ENCODE peak calls at places on chromosomes 3 and 15, in eight cellular contexts. Q is mesothelial cell of epicardium; I is skeletal muscle cell; X is hypothalamus; U is HTR-8/SVneo; B is RCC 7860; E is effector CD8-positive, alpha-beta T cell; T is NCI-H345. V is an unnamed sample.

GRCh38 chr3:12194209-12194608 is 35.5 kb upstream of the TIMP4 start:
- DNase-seq in I (peak; percentile 97), B (peak; percentile 65), Q (no peak), U (no peak), X (no peak), T (no peak), E (no peak), V (no peak)

GRCh38 chr3:43707998-43708397 is 17.3 kb downstream of the ABHD5 start:
- DNase-seq in U (no peak), I (peak; percentile 79), B (peak; percentile 89), X (no peak), T (no peak), E (no peak), Q (no peak), V (no peak)

GRCh38 chr3:82055792-82056191 is 294.3 kb upstream of the GBE1 start:
- DNase-seq in X (no peak), Q (no peak), U (peak; percentile 3), B (no peak), E (no peak), T (no peak), I (no peak), V (no peak)

GRCh38 chr3:69143605-69144004 is 21.2 kb upstream of the LMOD3 start:
- DNase-seq in X (no peak), T (peak; percentile 26), U (no peak), B (no peak), I (peak; percentile 25), E (no peak), Q (no peak), V (no peak)

GRCh38 chr3:144129536-144130214 is 158.1 kb downstream of the DIPK2A start:
- DNase-seq in T (no peak), E (no peak), B (no peak), Q (no peak), I (peak; percentile 8), X (no peak), U (no peak), V (no peak)

GRCh38 chr3:119360736-119361462 is 66.7 kb downstream of the ARHGAP31 start:
- DNase-seq in I (no peak), E (no peak), X (no peak), B (no peak), T (no peak), U (no peak), Q (no peak), V (no peak)

GRCh38 chr3:178485756-178486155 is 50.5 kb upstream of the KCNMB2 start:
- DNase-seq in X (no peak), T (no peak), E (no peak), Q (no peak), B (no peak), I (peak; percentile 31), U (no peak), V (no peak)

GRCh38 chr15:41734079-41734478 is 40.2 kb upstream of the MAPKBP1 start:
- DNase-seq in B (no peak), T (no peak), I (no peak), U (no peak), Q (no peak), E (no peak), X (no peak), V (no peak)

GRCh38 chr3:127549826-127550487 is 40.6 kb downstream of the TPRA1 start:
- DNase-seq in X (no peak), B (no peak), T (no peak), U (no peak), I (no peak), E (no peak), Q (no peak), V (no peak)

GRCh38 chr3:52128118-52128683 is 26.0 kb downstream of the POC1A start:
- DNase-seq in I (peak; percentile 26), B (peak; percentile 92), E (no peak), T (no peak), Q (no peak), U (peak; percentile 14), X (no peak), V (no peak)

GRCh38 chr3:127684871-127685707 is 12.3 kb downstream of the ABTB1 start:
- DNase-seq in U (no peak), X (no peak), E (no peak), Q (no peak), B (no peak), I (no peak), T (no peak), V (no peak)

GRCh38 chr3:186461141-186461540 is 83.0 kb downstream of the CRYGS start:
- DNase-seq in B (peak; percentile 61), T (no peak), X (no peak), E (no peak), U (peak; percentile 26), Q (no peak), I (peak; percentile 52), V (no peak)

GRCh38 chr3:3641877-3642276 is 157.4 kb upstream of the LRRN1 start:
- DNase-seq in T (no peak), E (no peak), I (no peak), B (no peak), Q (no peak), U (no peak), X (no peak), V (no peak)

GRCh38 chr3:32321095-32321835 is 70.4 kb upstream of the CMTM7 start:
- DNase-seq in Q (no peak), I (no peak), X (no peak), U (no peak), E (no peak), T (peak; percentile 84), B (no peak), V (no peak)

GRCh38 chr3:61725851-61726333 is 164.5 kb downstream of the PTPRG start:
- DNase-seq in X (no peak), E (no peak), I (peak; percentile 24), T (peak; percentile 1), B (peak; percentile 90), U (peak; percentile 18), Q (no peak), V (no peak)

GRCh38 chr3:42908675-42909074 is 2.7 kb downstream of the ZNF662 start:
- DNase-seq in I (no peak), Q (no peak), B (no peak), X (no peak), T (no peak), U (no peak), E (no peak), V (no peak)

V was measured in anterior cingulate cortex.